ENCODE peak calls at places on chromosomes 6 and 20, in four cellular contexts. L is stomach, F is A549, A is transverse colon. D is an unnamed sample.

GRCh38 chr6:139917943-139918342 is 543.5 kb upstream of the CITED2 start:
- DNase-seq in A (no peak), L (no peak), F (no peak), D (no peak)

GRCh38 chr6:150992682-150993081 is 127.2 kb downstream of the MTHFD1L start:
- DNase-seq in A (no peak), F (no peak), L (no peak), D (no peak)

GRCh38 chr6:161409353-161409752 is 135.5 kb upstream of the AGPAT4 start:
- DNase-seq in A (no peak), F (no peak), L (no peak), D (no peak)

GRCh38 chr6:155497273-155497672 is 41.6 kb upstream of the NOX3 start:
- DNase-seq in A (no peak), F (no peak), L (no peak), D (no peak)

GRCh38 chr6:29071831-29072723 is 15.0 kb downstream of the OR2B3 start:
- DNase-seq in F (peak; percentile 65), A (peak; percentile 8), L (no peak), D (no peak)

GRCh38 chr6:84411060-84411629 is 183.7 kb upstream of the CEP162 start:
- DNase-seq in A (no peak), F (peak; percentile 4), L (no peak), D (no peak)

GRCh38 chr6:106181664-106182418 is 95.7 kb downstream of the PRDM1 start:
- DNase-seq in L (no peak), F (peak; percentile 17), A (no peak), D (no peak)

GRCh38 chr20:35823147-35823546 is 51.3 kb downstream of the PHF20 start:
- DNase-seq in L (no peak), A (no peak), F (no peak), D (no peak)

GRCh38 chr20:50913976-50914375 is 17.3 kb downstream of the ADNP start:
- DNase-seq in L (no peak), A (no peak), F (no peak), D (no peak)

GRCh38 chr6:45586216-45587171 is 208.8 kb upstream of the SUPT3H start:
- DNase-seq in A (no peak), L (no peak), F (no peak), D (peak; percentile 60)

GRCh38 chr6:17393335-17394191 is at the start of gene CAP2:
- DNase-seq in A (peak; percentile 62), F (peak; percentile 62), L (peak; percentile 28), D (peak; percentile 49)

GRCh38 chr6:35629876-35630378 is 58.8 kb downstream of the FKBP5 start:
- DNase-seq in A (no peak), F (no peak), L (no peak), D (no peak)

GRCh38 chr6:100806280-100806679 is 74.8 kb downstream of the ASCC3 start:
- DNase-seq in L (no peak), A (no peak), F (no peak), D (no peak)

GRCh38 chr20:23668477-23668951 is 20.3 kb downstream of the CST4 start:
- DNase-seq in L (peak; percentile 50), A (peak; percentile 50), F (peak; percentile 72), D (peak; percentile 78)

GRCh38 chr6:163302747-163303146 is 111.8 kb upstream of the QKI start:
- DNase-seq in A (no peak), L (no peak), F (no peak), D (no peak)

GRCh38 chr6:109580519-109580918 is 97.5 kb upstream of the ZBTB24 start:
- DNase-seq in A (no peak), F (peak; percentile 6), L (no peak), D (no peak)

GRCh38 chr20:62020935-62021701 is 44.6 kb downstream of the TAF4 start:
- DNase-seq in L (no peak), F (no peak), A (peak; percentile 18), D (no peak)

GRCh38 chr6:31744422-31744821 is 4.6 kb downstream of the MSH5 start:
- DNase-seq in F (no peak), L (no peak), A (no peak), D (no peak)

GRCh38 chr6:52162940-52163908 is 23.0 kb upstream of the IL17A start:
- DNase-seq in A (no peak), F (peak; percentile 38), L (no peak), D (no peak)

GRCh38 chr6:125858427-125859320 is 67.9 kb downstream of the NCOA7 start:
- DNase-seq in F (peak; percentile 83), A (peak; percentile 65), L (peak; percentile 62), D (peak; percentile 80)

GRCh38 chr6:128860782-128861181 is 22.2 kb upstream of the LAMA2 start:
- DNase-seq in A (no peak), L (no peak), F (no peak), D (no peak)

GRCh38 chr6:18155864-18156396 is 708 bp downstream of the KDM1B start:
- DNase-seq in F (peak; percentile 75), A (peak; percentile 82), L (peak; percentile 82), D (peak; percentile 85)

GRCh38 chr6:47162793-47163192 is 120.7 kb upstream of the ADGRF1 start:
- DNase-seq in F (no peak), A (no peak), L (no peak), D (no peak)

GRCh38 chr20:409697-410559 is 1.8 kb downstream of the RBCK1 start:
- DNase-seq in F (no peak), A (peak; percentile 55), L (no peak), D (no peak)

DNA sequence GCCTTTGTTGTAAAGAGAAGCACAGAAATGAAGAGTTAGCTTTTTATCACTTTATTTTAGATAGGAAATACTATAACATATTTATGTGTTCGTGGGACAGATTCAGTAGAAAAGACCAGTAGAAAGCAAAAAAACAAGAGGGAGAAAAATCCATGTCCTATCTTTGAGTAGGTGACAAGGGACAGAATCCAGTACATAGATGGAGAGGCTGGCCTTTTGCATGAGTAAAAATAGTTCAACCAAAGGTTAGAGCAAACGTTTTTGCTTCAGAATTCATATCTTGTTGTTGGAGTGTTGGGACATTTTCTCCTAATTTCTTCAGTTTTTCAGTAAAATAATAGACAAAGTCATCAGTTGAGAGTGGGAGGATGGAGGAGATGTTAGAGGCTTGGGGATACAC is 19.6 kb upstream of the FAM83B start:
- DNase-seq in F (no peak), A (no peak), L (no peak), D (no peak)
- H3K27ac ChIP-seq in F (no peak overlapping the region), A (no peak overlapping the region), L (no peak overlapping the region), D (no peak overlapping the region)

GRCh38 chr6:42367353-42368011 is 84.2 kb downstream of the TRERF1 start:
- DNase-seq in F (no peak), L (no peak), A (peak; percentile 35), D (no peak)
- TF ChIP-seq POLR2A in F (no peak), L (no peak), A (no peak), D (no peak)

DNA sequence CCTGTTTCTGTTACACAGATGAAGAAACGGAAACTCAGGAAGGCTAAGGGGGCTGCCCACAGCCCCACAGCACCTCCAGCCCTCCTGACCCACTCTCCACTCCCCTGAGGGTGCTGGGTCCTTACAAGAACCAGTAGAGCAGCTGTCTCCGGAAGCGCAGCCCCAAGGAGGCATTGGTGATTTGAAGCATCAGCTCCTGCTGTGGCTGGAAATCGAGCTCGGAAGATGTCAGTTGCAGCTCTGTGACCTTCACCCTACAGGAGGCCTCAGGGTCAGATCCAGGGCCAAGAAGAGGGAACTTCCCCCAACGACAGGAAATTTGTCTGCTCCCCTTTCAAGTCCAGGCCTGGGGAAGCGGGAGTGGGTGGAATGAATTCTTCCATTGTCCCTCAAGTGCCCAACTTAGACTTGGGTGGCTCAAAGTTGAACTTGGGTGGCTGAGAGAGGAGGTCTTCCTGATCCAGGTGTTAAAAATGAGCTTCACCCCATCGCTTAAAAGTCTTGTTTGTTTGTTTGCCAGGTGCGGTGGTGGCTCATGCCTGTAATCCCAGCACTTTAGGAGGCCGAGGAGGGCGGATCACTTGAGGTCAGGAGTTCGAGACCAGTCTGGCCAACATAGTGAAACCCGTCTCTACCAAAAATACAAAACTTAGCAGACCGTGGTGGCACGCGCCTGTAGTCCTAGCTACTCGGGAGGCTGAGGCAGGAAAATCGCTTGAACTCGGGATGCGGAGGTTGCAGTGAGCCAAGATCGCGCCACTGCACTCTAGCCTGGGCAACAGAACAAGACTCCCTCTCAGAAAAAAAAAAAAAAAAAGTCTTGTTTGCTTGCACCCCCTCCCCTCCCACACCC is 1.9 kb downstream of the PLTP start:
- DNase-seq in L (no peak), A (no peak), F (no peak), D (no peak)
- H3K4me3 ChIP-seq in L (peak overlapping the region; percentile 61), A (peak overlapping the region; percentile 61), F (peak overlapping the region; percentile 23), D (no peak overlapping the region)

GRCh38 chr20:46899619-46900018 is 5.0 kb downstream of the EYA2 start:
- DNase-seq in F (no peak), L (no peak), A (no peak), D (no peak)
- H3K27ac ChIP-seq in F (no peak overlapping the region), L (no peak overlapping the region), A (peak overlapping the region; percentile 29), D (no peak overlapping the region)

DNA sequence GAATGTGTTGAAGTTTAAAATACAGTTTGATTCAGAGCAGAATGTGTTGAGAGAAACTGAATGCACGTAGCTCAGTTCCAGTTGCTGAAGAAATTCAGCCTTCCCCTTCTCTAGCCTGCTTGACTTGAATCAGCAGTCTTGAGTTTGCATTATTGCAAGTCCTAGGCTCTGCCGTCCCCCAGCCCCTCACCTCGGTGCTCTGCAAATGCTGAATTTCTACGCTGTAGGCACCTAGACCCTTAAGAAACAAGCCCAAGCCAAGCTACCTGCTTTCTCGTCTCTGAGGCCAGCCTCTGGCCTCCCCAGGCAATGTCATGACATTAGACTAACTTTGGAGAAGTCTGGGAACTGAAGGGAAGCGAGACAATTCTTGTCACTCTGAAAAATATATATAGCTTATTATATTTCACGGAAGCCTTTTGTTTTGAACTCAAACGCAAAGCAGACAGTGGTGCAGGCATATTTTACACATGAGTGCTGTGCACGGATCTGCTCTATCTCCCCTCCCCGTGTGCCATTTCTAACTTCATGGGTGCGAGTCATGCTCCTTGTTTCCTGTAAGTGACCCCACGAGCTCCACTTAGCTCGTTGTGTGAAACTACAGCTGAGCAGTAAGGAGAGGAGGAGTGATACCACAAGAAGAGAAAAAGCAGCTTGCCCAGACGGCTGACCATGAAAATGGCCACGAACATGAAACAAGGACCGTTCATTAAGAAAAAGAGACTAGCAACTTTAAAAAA is 71.4 kb upstream of the DUSP22 start:
- DNase-seq in L (no peak), F (no peak), A (no peak), D (no peak)
- TF ChIP-seq POLR2A in L (no peak), F (no peak), A (no peak), D (no peak)

DNA sequence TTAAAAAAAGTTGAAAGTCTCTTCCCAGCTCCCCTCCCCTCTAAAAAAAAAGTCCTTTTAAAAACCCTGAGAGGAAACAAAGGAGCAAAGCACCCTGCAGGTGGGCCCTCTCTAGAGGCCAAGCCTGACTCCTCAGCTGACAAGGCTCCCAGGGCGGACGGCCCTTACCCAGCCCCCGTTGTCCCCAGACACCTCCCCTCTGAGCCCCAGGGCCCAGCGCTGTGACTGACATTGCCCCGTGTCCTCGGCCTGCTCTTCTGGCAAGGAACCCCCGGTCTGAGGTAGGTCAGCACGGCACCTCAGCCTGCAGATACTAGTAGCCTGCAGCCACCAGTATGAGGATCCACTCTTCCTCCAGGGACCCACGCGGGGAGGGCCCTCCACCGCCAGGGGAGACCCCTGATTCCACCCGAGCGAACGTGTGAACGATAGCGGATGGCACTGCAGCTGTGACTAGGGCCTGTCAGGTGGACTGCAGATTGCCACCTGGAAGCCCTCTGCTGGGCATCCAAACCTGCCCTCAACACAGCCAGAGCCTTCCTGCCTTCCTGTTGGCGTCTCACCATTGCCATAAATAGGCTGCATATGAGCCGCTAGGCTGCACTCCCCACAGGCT is 34.2 kb downstream of the FOXC1 start:
- DNase-seq in F (no peak), A (no peak), L (no peak), D (no peak)
- H3K4me3 ChIP-seq in F (no peak overlapping the region), A (no peak overlapping the region), L (no peak overlapping the region), D (no peak overlapping the region)

GRCh38 chr20:16802652-16802935 is 54.4 kb downstream of the OTOR start:
- DNase-seq in A (no peak), F (no peak), L (no peak), D (no peak)
- H3K27ac ChIP-seq in A (no peak overlapping the region), F (no peak overlapping the region), L (no peak overlapping the region), D (no peak overlapping the region)

D was measured in Peyer's patch.